ENCODE peak calls at places on chromosomes 5 and 9, in eight cellular contexts. I is IMR-90, U is tibial nerve, V is HCT116, A is endothelial cell of umbilical vein, X is upper lobe of left lung, E is A549, R is H54. P is an unnamed sample.

GRCh38 chr5:57501414-57502321 is 19.1 kb upstream of the ACTBL2 start:
- DNase-seq in V (no peak), X (no peak), I (no peak), U (no peak), A (peak; percentile 53), R (no peak), E (no peak), P (no peak)

GRCh38 chr5:178346607-178347334 is 114.2 kb upstream of the PHYKPL start:
- DNase-seq in A (no peak), I (no peak), X (no peak), U (no peak), R (no peak), V (no peak), E (no peak), P (no peak)

GRCh38 chr9:86807577-86807976 is 139.7 kb downstream of the GAS1 start:
- DNase-seq in U (peak; percentile 16), X (no peak), E (no peak), V (no peak), I (no peak), R (no peak), A (no peak), P (no peak)

GRCh38 chr5:145403959-145404358 is 431.2 kb downstream of the PRELID2 start:
- DNase-seq in R (no peak), V (no peak), E (no peak), U (no peak), X (no peak), I (no peak), A (no peak), P (no peak)

GRCh38 chr9:29212590-29213373 is 1639.5 kb upstream of the C9orf72 start:
- DNase-seq in R (peak; percentile 49), A (no peak), I (no peak), X (peak; percentile 68), U (no peak), V (no peak), E (peak; percentile 26), P (peak; percentile 23)

GRCh38 chr9:70675868-70676370 is 261.5 kb upstream of the KLF9 start:
- DNase-seq in U (no peak), A (no peak), E (no peak), I (no peak), X (no peak), V (no peak), R (no peak), P (no peak)

GRCh38 chr5:55234171-55234700 is 828 bp upstream of the CCNO start:
- DNase-seq in R (peak; percentile 49), V (peak; percentile 12), X (no peak), E (peak; percentile 10), A (peak; percentile 35), U (no peak), I (peak; percentile 19), P (peak; percentile 34)

GRCh38 chr5:113282470-113282869 is 152.3 kb downstream of the TSSK1B start:
- DNase-seq in R (no peak), U (no peak), V (no peak), E (no peak), X (no peak), A (no peak), I (no peak), P (no peak)

GRCh38 chr5:97208714-97209113 is 25.7 kb upstream of the RIOK2 start:
- DNase-seq in A (no peak), U (no peak), X (no peak), I (no peak), R (no peak), V (no peak), E (no peak), P (no peak)

GRCh38 chr9:74094766-74095165 is 402.4 kb upstream of the RORB start:
- DNase-seq in R (no peak), V (no peak), U (no peak), E (no peak), A (no peak), I (no peak), X (no peak), P (no peak)
- TF ChIP-seq POLR2A in R (no peak), V (no peak), U (no peak), E (no peak), A (no peak), I (no peak), X (no peak), P (no peak)

GRCh38 chr5:35735718-35736117 is 118.1 kb downstream of the SPEF2 start:
- DNase-seq in R (no peak), A (no peak), U (no peak), E (no peak), V (no peak), X (no peak), I (no peak), P (no peak)
- TF ChIP-seq POLR2A in R (no peak), A (no peak), U (no peak), E (no peak), V (no peak), X (no peak), I (no peak), P (no peak)

GRCh38 chr5:111737716-111738115 is 19.3 kb downstream of the NREP start:
- DNase-seq in X (no peak), V (no peak), U (no peak), E (no peak), A (no peak), I (peak; percentile 82), R (no peak), P (no peak)
- TF ChIP-seq POLR2A in X (no peak), V (no peak), U (no peak), E (no peak), A (no peak), I (no peak), R (no peak), P (no peak)

DNA sequence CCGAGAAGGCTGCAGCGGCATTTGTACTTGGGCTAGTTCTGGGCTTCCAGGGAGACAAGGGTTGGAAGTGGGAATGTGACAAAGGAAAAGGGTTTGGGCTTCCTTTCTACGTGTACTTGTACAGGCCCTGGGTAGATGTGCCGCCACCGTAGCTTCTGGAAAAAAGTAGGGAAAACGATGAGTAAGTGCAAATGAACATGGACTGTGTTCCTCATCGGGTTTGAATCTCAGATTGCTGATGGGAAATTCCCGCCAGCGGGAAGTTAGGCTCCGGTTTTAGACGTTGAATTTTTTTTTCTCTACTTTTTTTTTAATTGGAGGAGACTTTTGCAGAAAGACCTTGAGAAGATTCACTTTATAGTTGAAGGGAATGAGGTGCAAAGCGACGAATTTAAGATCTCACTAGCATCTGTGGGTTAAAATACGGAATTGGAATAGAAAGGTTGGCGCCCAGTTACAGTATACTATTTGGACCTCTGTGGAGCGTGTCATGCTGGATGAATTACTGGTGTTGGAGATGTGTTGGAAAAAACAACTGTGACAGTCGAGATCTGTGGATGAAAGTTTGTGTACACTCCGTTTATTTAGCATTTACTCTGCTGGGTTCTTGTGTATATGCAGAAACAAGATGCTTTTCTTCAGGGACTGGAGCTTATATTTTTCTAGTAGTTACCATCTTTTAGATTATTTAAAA is 1.3 kb downstream of the G3BP1 start:
- DNase-seq in U (no peak), I (peak; percentile 56), X (no peak), R (no peak), V (no peak), A (no peak), E (no peak), P (no peak)
- TF ChIP-seq POLR2A in U (no peak), I (no peak), X (no peak), R (peak; percentile 1), V (no peak), A (peak; percentile 38), E (no peak), P (peak; percentile 12)

GRCh38 chr5:115457985-115458384 is 86.6 kb downstream of the FEM1C start:
- DNase-seq in A (no peak), R (no peak), U (no peak), V (no peak), X (no peak), E (no peak), I (no peak), P (no peak)

GRCh38 chr5:115459844-115460243 is 84.7 kb downstream of the FEM1C start:
- DNase-seq in U (no peak), I (peak; percentile 61), X (no peak), R (no peak), E (no peak), A (no peak), V (peak; percentile 2), P (no peak)

GRCh38 chr5:115461506-115462290 is 82.9 kb downstream of the FEM1C start:
- DNase-seq in I (peak; percentile 90), E (peak; percentile 71), U (no peak), A (peak; percentile 53), V (peak; percentile 89), R (peak; percentile 48), X (no peak), P (peak; percentile 84)

GRCh38 chr5:115461093-115461492 is 83.5 kb downstream of the FEM1C start:
- DNase-seq in A (no peak), R (no peak), E (no peak), U (no peak), I (no peak), X (no peak), V (peak; percentile 4), P (no peak)

GRCh38 chr5:115460476-115460875 is 84.1 kb downstream of the FEM1C start:
- DNase-seq in I (peak; percentile 92), A (peak; percentile 91), V (peak; percentile 87), U (no peak), X (no peak), E (peak; percentile 66), R (peak; percentile 25), P (peak; percentile 74)
- TF ChIP-seq POLR2A in I (no peak), A (no peak), V (no peak), U (no peak), X (no peak), E (no peak), R (no peak), P (no peak)

GRCh38 chr9:136728548-136729123 is 14.1 kb downstream of the LCN10 start:
- DNase-seq in X (peak; percentile 89), I (peak; percentile 29), E (peak; percentile 56), A (peak; percentile 47), V (no peak), R (no peak), U (no peak), P (peak; percentile 61)

GRCh38 chr9:136729926-136730325 is 12.8 kb downstream of the LCN10 start:
- DNase-seq in X (no peak), E (no peak), U (no peak), R (no peak), A (no peak), I (no peak), V (no peak), P (no peak)

GRCh38 chr9:136729144-136729543 is 13.6 kb downstream of the LCN10 start:
- DNase-seq in E (peak; percentile 62), V (no peak), R (no peak), A (no peak), X (no peak), I (no peak), U (no peak), P (peak; percentile 59)

GRCh38 chr9:136726631-136727191 is 14.3 kb downstream of the DIPK1B start:
- DNase-seq in X (no peak), V (no peak), R (no peak), A (peak; percentile 56), U (no peak), I (peak; percentile 31), E (peak; percentile 58), P (peak; percentile 83)

GRCh38 chr9:136728080-136728547 is 14.6 kb downstream of the LCN10 start:
- DNase-seq in A (peak; percentile 84), U (peak; percentile 86), E (peak; percentile 91), I (peak; percentile 85), V (peak; percentile 60), X (peak; percentile 99), R (peak; percentile 99), P (peak; percentile 95)
- TF ChIP-seq POLR2A in A (peak; percentile 100), U (peak; percentile 96), E (peak; percentile 99), I (peak; percentile 100), V (peak; percentile 97), X (peak; percentile 97), R (peak; percentile 100), P (peak; percentile 99)